ENCODE peak calls at places on chromosomes 16 and 17, in five cellular contexts. G is HS-27A, C is head of caudate nucleus, B is A172, S is tibial nerve. M is an unnamed sample.

GRCh38 chr16:1326380-1326779 is 7.1 kb upstream of the BAIAP3 start:
- DNase-seq in S (no peak), G (no peak), B (no peak), C (no peak), M (no peak)

GRCh38 chr16:9212621-9213020 is 121.2 kb downstream of the HAPSTR1 start:
- DNase-seq in G (no peak), C (no peak), B (no peak), S (no peak), M (no peak)

GRCh38 chr17:40419559-40420331 is 2.0 kb upstream of the TOP2A start:
- DNase-seq in S (no peak), B (no peak), G (no peak), C (no peak), M (no peak)

GRCh38 chr16:49856741-49857330 is 924 bp upstream of the ZNF423 start:
- DNase-seq in G (no peak), S (peak), C (peak), B (peak), M (peak)

GRCh38 chr16:57462978-57463362 is 491 bp downstream of the POLR2C start:
- DNase-seq in C (no peak), S (no peak), B (no peak), G (no peak), M (no peak)

GRCh38 chr16:84785843-84786538 is 33.8 kb upstream of the CRISPLD2 start:
- DNase-seq in S (no peak), B (peak), C (no peak), G (peak), M (no peak)

GRCh38 chr16:1220098-1220728 is 4.9 kb downstream of the TPSG1 start:
- DNase-seq in B (no peak), G (no peak), S (no peak), C (no peak), M (no peak)

GRCh38 chr16:11052080-11052808 is 107.9 kb downstream of the CLEC16A start:
- DNase-seq in G (no peak), C (no peak), B (no peak), S (no peak), M (peak)

GRCh38 chr16:81476732-81477131 is 32.1 kb downstream of the CMIP start:
- DNase-seq in C (no peak), B (no peak), G (no peak), S (no peak), M (no peak)

GRCh38 chr17:8253801-8254200 is 4.7 kb downstream of the PFAS start:
- DNase-seq in C (no peak), S (no peak), G (no peak), B (no peak), M (no peak)

GRCh38 chr16:75379911-75380847 is 53.1 kb downstream of the CFDP1 start:
- DNase-seq in B (no peak), G (no peak), C (no peak), S (no peak), M (no peak)

GRCh38 chr16:88988980-88989791 is 12.2 kb upstream of the CBFA2T3 start:
- DNase-seq in S (no peak), B (no peak), C (no peak), G (no peak), M (peak)

GRCh38 chr17:19487009-19487600 is 46.5 kb upstream of the SLC47A1 start:
- DNase-seq in C (no peak), G (no peak), B (no peak), S (no peak), M (no peak)

GRCh38 chr16:11689031-11689840 is 21.0 kb downstream of the SNN start:
- DNase-seq in S (no peak), C (no peak), G (no peak), B (no peak), M (no peak)

GRCh38 chr17:17387461-17388362 is 84.5 kb downstream of the NT5M start:
- DNase-seq in G (no peak), B (no peak), C (no peak), S (no peak), M (peak)

GRCh38 chr16:83344014-83344413 is 463.8 kb upstream of the HSBP1 start:
- DNase-seq in S (no peak), C (no peak), G (peak), B (peak), M (no peak)

GRCh38 chr17:31061678-31062077 is 33.1 kb upstream of the NF1 start:
- DNase-seq in B (peak), G (no peak), C (no peak), S (no peak), M (no peak)

GRCh38 chr16:69712914-69713581 is 13.3 kb downstream of the NQO1 start:
- DNase-seq in C (no peak), B (no peak), S (no peak), G (no peak), M (no peak)

GRCh38 chr17:43442711-43443110 is 41.1 kb upstream of the DHX8 start:
- DNase-seq in C (no peak), B (no peak), G (no peak), S (no peak), M (no peak)

GRCh38 chr17:72143245-72143644 is 22.4 kb downstream of the SOX9 start:
- DNase-seq in S (no peak), B (no peak), C (no peak), G (no peak), M (no peak)

GRCh38 chr17:2335726-2336214 is 487 bp downstream of the TSR1 start:
- DNase-seq in S (no peak), B (peak), C (no peak), G (no peak), M (no peak)

GRCh38 chr16:31700200-31700529 is 172.5 kb downstream of the AHSP start:
- DNase-seq in G (no peak), S (no peak), B (peak), C (no peak), M (peak)

GRCh38 chr17:71872843-71873242 is 248.0 kb upstream of the SOX9 start:
- DNase-seq in B (no peak), C (no peak), G (no peak), S (no peak), M (no peak)

GRCh38 chr17:17321356-17322025 is 18.3 kb downstream of the NT5M start:
- DNase-seq in G (no peak), C (no peak), B (no peak), S (no peak), M (no peak)

GRCh38 chr17:39659286-39660010 is 5.7 kb upstream of the TCAP start:
- DNase-seq in C (no peak), S (no peak), G (no peak), B (no peak), M (no peak)